ENCODE peak calls at places on chromosomes 7 and 10, in five cellular contexts. P is activated T-cell treated with anti-CD3 and anti-CD28 coated beads for 1 hour, U is HEK293T, D is LHCN-M2, W is NCI-H146. N is an unnamed sample.

GRCh38 chr7:815284-816216 is 16.7 kb upstream of the SUN1 start:
- DNase-seq in P (no peak), U (peak), D (no peak), W (peak), N (no peak)

GRCh38 chr7:106089647-106090046 is 22.5 kb downstream of the SYPL1 start:
- DNase-seq in P (no peak), U (no peak), D (no peak), W (no peak), N (no peak)

GRCh38 chr10:33657154-33657900 is 322.9 kb upstream of the NRP1 start:
- DNase-seq in P (no peak), U (no peak), D (no peak), W (no peak), N (no peak)

GRCh38 chr7:29255199-29255838 is 60.7 kb downstream of the CHN2 start:
- DNase-seq in P (no peak), U (no peak), D (no peak), W (no peak), N (no peak)

GRCh38 chr10:79299397-79300370 is 47.6 kb upstream of the PPIF start:
- DNase-seq in P (no peak), U (no peak), D (peak), W (no peak), N (no peak)

GRCh38 chr7:64849250-64849923 is 53.7 kb upstream of the ZNF273 start:
- DNase-seq in P (no peak), U (no peak), D (peak), W (peak), N (peak)

GRCh38 chr10:33010132-33011037 is 52.4 kb upstream of the ITGB1 start:
- DNase-seq in P (no peak), U (peak), D (peak), W (peak), N (peak)

GRCh38 chr7:69967699-69968450 is 369.6 kb downstream of the AUTS2 start:
- DNase-seq in P (no peak), U (no peak), D (no peak), W (no peak), N (peak)

GRCh38 chr10:35447693-35448407 is 111.5 kb downstream of the CCNY start:
- DNase-seq in P (no peak), U (no peak), D (peak), W (peak), N (peak)

GRCh38 chr7:73850781-73851207 is 8.5 kb upstream of the METTL27 start:
- DNase-seq in P (no peak), U (no peak), D (peak), W (no peak), N (no peak)

GRCh38 chr10:69685802-69686585 is 55.9 kb downstream of the FAM241B start:
- DNase-seq in P (no peak), U (no peak), D (no peak), W (no peak), N (no peak)

GRCh38 chr7:147022056-147022455 is 905.5 kb downstream of the CNTNAP2 start:
- DNase-seq in P (no peak), U (no peak), D (peak), W (no peak), N (no peak)

GRCh38 chr10:6602021-6602699 is 22.1 kb upstream of the PRKCQ start:
- DNase-seq in P (no peak), U (no peak), D (no peak), W (no peak), N (no peak)

GRCh38 chr10:44983895-44984278 is 5.3 kb upstream of the DEPP1 start:
- DNase-seq in P (no peak), U (no peak), D (no peak), W (no peak), N (no peak)